ENCODE peak calls at places on chromosomes 11 and 22, in four cellular contexts. H, P, V and I are unnamed samples.

GRCh38 chr22:21444701-21445436 is 22.3 kb upstream of the TMEM191C start:
- DNase-seq in H (no peak), P (no peak), V (no peak), I (no peak)

GRCh38 chr11:128500488-128500887 is 86.9 kb downstream of the ETS1 start:
- DNase-seq in H (no peak), P (no peak), V (no peak), I (no peak)

GRCh38 chr22:30270841-30271240 is 4.2 kb upstream of the OSM start:
- DNase-seq in H (no peak), P (no peak), V (no peak), I (peak)

GRCh38 chr11:17171342-17171741 is 36.4 kb downstream of the PIK3C2A start:
- DNase-seq in H (peak), P (no peak), V (no peak), I (no peak)

GRCh38 chr11:91955206-91955605 is 269.4 kb upstream of the FAT3 start:
- DNase-seq in H (no peak), P (no peak), V (no peak), I (no peak)

GRCh38 chr11:88411265-88411664 is 73.7 kb upstream of the CTSC start:
- DNase-seq in H (peak), P (no peak), V (no peak), I (peak)

GRCh38 chr11:57598831-57599155 is 1.3 kb downstream of the SERPING1 start:
- DNase-seq in H (no peak), P (no peak), V (no peak), I (peak)

GRCh38 chr11:58494096-58494495 is 13.8 kb downstream of the OR5B21 start:
- DNase-seq in H (no peak), P (no peak), V (no peak), I (no peak)

GRCh38 chr11:72781063-72781312 is 12.9 kb downstream of the STARD10 start:
- DNase-seq in H (no peak), P (peak), V (no peak), I (no peak)

GRCh38 chr11:72445423-72445822 is 11.1 kb upstream of the CLPB start:
- DNase-seq in H (no peak), P (no peak), V (no peak), I (no peak)

GRCh38 chr11:104003491-104003890 is 32.9 kb upstream of the DDI1 start:
- DNase-seq in H (no peak), P (no peak), V (no peak), I (peak)

GRCh38 chr11:122139595-122139866 is 23.5 kb upstream of the BLID start:
- DNase-seq in H (no peak), P (no peak), V (no peak), I (no peak)

GRCh38 chr22:39130892-39131855 is 21.3 kb downstream of the CBX7 start:
- DNase-seq in H (no peak), P (no peak), V (no peak), I (no peak)

GRCh38 chr22:45203150-45203974 is 37.3 kb downstream of the KIAA0930 start:
- DNase-seq in H (no peak), P (no peak), V (no peak), I (no peak)

GRCh38 chr22:40044870-40045834 is 50.4 kb downstream of the FAM83F start:
- DNase-seq in H (no peak), P (peak), V (no peak), I (no peak)

GRCh38 chr22:28004021-28004420 is 85.0 kb upstream of the PITPNB start:
- DNase-seq in H (no peak), P (no peak), V (no peak), I (no peak)

GRCh38 chr22:49647346-49648026 is 180.2 kb downstream of the BRD1 start:
- DNase-seq in H (no peak), P (no peak), V (no peak), I (no peak)